ENCODE peak calls at places on chromosomes 3 and 15, in eight cellular contexts. K, T, S, L, X, J, M and W are unnamed samples. For H3K9me3, the result is how much of the 10 kb centered on the place peaks cover.

GRCh38 chr3:22969276-22969675 is 233.9 kb upstream of the UBE2E2 start:
- DNase-seq in K (no peak), S (no peak), L (no peak), X (no peak), M (no peak), T (no peak), J (no peak), W (no peak)

GRCh38 chr3:177824190-177824786 is 627.0 kb upstream of the TBL1XR1 start:
- DNase-seq in M (no peak), L (no peak), J (peak), T (peak), S (no peak), X (peak), K (peak), W (no peak)

GRCh38 chr3:57683286-57683685 is 9.6 kb downstream of the DENND6A start:
- DNase-seq in T (no peak), X (no peak), K (no peak), L (no peak), M (no peak), S (no peak), J (no peak), W (no peak)

GRCh38 chr3:38354588-38355344 is 8.2 kb downstream of the XYLB start:
- DNase-seq in T (peak), L (no peak), S (no peak), X (no peak), J (no peak), K (no peak), M (no peak), W (no peak)

GRCh38 chr3:3200632-3201212 is 21.2 kb upstream of the CRBN start:
- DNase-seq in M (no peak), T (peak), L (peak), X (no peak), K (peak), J (no peak), S (peak), W (no peak)

GRCh38 chr3:126530171-126531050 is 6.5 kb downstream of the CHST13 start:
- DNase-seq in T (peak), S (no peak), X (peak), J (no peak), M (peak), K (peak), L (no peak), W (no peak)

GRCh38 chr3:158167737-158168469 is 58.0 kb downstream of the RSRC1 start:
- DNase-seq in X (no peak), T (no peak), S (no peak), J (no peak), L (no peak), K (no peak), M (no peak), W (no peak)

GRCh38 chr15:48965972-48966371 is 2.3 kb upstream of the SHC4 start:
- DNase-seq in J (no peak), M (no peak), L (no peak), T (no peak), S (no peak), X (no peak), K (no peak), W (no peak)

GRCh38 chr15:23038741-23039150 is 623 bp downstream of the TUBGCP5 start:
- DNase-seq in L (no peak), J (no peak), M (no peak), K (peak), S (no peak), T (no peak), X (no peak), W (no peak)

GRCh38 chr15:40536501-40536900 is 28.3 kb downstream of the CCDC32 start:
- DNase-seq in J (no peak), X (no peak), K (peak), T (no peak), S (no peak), L (no peak), M (no peak), W (no peak)

GRCh38 chr15:48282186-48282585 is 49.0 kb upstream of the DUT start:
- DNase-seq in J (no peak), M (no peak), T (no peak), K (peak), L (no peak), S (no peak), X (no peak), W (no peak)

GRCh38 chr15:100601158-100601557 is 826 bp downstream of the LINS1 start:
- DNase-seq in X (peak), L (peak), K (peak), S (no peak), M (no peak), J (no peak), T (no peak), W (peak)

GRCh38 chr3:185153170-185153733 is 392 bp upstream of the C3orf70 start:
- DNase-seq in J (no peak), L (no peak), X (no peak), T (no peak), S (peak), M (no peak), K (no peak), W (no peak)

GRCh38 chr3:189534546-189534945 is 96.6 kb upstream of the TP63 start:
- DNase-seq in X (no peak), S (no peak), L (no peak), M (no peak), T (no peak), J (no peak), K (no peak), W (no peak)

GRCh38 chr3:157077565-157077991 is 82.4 kb downstream of the CCNL1 start:
- DNase-seq in L (no peak), T (peak), M (no peak), X (no peak), K (peak), S (peak), J (no peak), W (no peak)

GRCh38 chr3:87173071-87173470 is 54.0 kb upstream of the CHMP2B start:
- DNase-seq in T (no peak), X (no peak), M (no peak), L (no peak), S (no peak), J (no peak), K (no peak), W (no peak)

GRCh38 chr3:69197922-69198540 is 75.6 kb upstream of the LMOD3 start:
- DNase-seq in L (peak), X (no peak), K (no peak), S (no peak), J (no peak), T (no peak), M (no peak), W (peak)

GRCh38 chr3:125606291-125606690 is 11.0 kb upstream of the OSBPL11 start:
- DNase-seq in X (no peak), L (no peak), J (no peak), K (no peak), S (no peak), M (no peak), T (no peak), W (no peak)

GRCh38 chr15:89417206-89417725 is 79.1 kb downstream of the RHCG start:
- DNase-seq in X (peak), J (no peak), L (no peak), T (no peak), S (no peak), K (no peak), M (no peak), W (no peak)

GRCh38 chr3:37217098-37217849 is 42.9 kb upstream of the LRRFIP2 start:
- DNase-seq in L (peak), S (no peak), M (no peak), J (no peak), K (no peak), T (no peak), X (no peak), W (peak)

GRCh38 chr3:115931581-115931980 is 308.3 kb downstream of the GAP43 start:
- DNase-seq in K (no peak), X (no peak), M (no peak), L (no peak), J (no peak), T (no peak), S (no peak), W (no peak)

GRCh38 chr3:188578579-188579363 is 424.8 kb downstream of the LPP start:
- DNase-seq in J (peak), M (peak), X (no peak), S (no peak), L (no peak), K (peak), T (no peak), W (no peak)

GRCh38 chr3:57545636-57546268 is 1.6 kb upstream of the DNAH12 start:
- DNase-seq in T (no peak), X (no peak), K (peak), L (no peak), J (no peak), S (no peak), M (no peak), W (no peak)

GRCh38 chr3:51953445-51953844 is 1.7 kb upstream of the GPR62 start:
- DNase-seq in X (no peak), J (no peak), L (no peak), T (no peak), M (peak), S (no peak), K (no peak), W (no peak)

GRCh38 chr3:137958635-137959034 is 51.3 kb upstream of the CLDN18 start:
- DNase-seq in M (no peak), L (no peak), J (no peak), X (no peak), S (no peak), T (no peak), K (no peak), W (no peak)

GRCh38 chr15:92832992-92833438 is 67.1 kb upstream of the CHD2 start:
- DNase-seq in K (no peak), X (no peak), L (no peak), M (no peak), S (no peak), T (no peak), J (no peak), W (no peak)

GRCh38 chr3:194618858-194619608 is 14.2 kb downstream of the TMEM44 start:
- DNase-seq in L (no peak), T (no peak), M (no peak), X (no peak), S (no peak), K (no peak), J (no peak), W (no peak)

GRCh38 chr3:48084929-48085328 is 68.7 kb upstream of the MAP4 start:
- DNase-seq in K (no peak), J (no peak), M (no peak), T (no peak), X (no peak), L (no peak), S (no peak), W (no peak)

GRCh38 chr3:81989773-81990172 is 228.3 kb upstream of the GBE1 start:
- DNase-seq in M (no peak), J (no peak), L (no peak), S (no peak), T (no peak), X (no peak), K (no peak), W (no peak)

GRCh38 chr3:121883507-121883906 is 10.7 kb upstream of the SLC15A2 start:
- DNase-seq in T (no peak), K (no peak), M (no peak), X (no peak), J (no peak), S (no peak), L (no peak), W (no peak)
- TF ChIP-seq CTCF in T (no peak), K (no peak), M (no peak), X (peak), J (peak), S (peak), L (peak), W (no peak)

DNA sequence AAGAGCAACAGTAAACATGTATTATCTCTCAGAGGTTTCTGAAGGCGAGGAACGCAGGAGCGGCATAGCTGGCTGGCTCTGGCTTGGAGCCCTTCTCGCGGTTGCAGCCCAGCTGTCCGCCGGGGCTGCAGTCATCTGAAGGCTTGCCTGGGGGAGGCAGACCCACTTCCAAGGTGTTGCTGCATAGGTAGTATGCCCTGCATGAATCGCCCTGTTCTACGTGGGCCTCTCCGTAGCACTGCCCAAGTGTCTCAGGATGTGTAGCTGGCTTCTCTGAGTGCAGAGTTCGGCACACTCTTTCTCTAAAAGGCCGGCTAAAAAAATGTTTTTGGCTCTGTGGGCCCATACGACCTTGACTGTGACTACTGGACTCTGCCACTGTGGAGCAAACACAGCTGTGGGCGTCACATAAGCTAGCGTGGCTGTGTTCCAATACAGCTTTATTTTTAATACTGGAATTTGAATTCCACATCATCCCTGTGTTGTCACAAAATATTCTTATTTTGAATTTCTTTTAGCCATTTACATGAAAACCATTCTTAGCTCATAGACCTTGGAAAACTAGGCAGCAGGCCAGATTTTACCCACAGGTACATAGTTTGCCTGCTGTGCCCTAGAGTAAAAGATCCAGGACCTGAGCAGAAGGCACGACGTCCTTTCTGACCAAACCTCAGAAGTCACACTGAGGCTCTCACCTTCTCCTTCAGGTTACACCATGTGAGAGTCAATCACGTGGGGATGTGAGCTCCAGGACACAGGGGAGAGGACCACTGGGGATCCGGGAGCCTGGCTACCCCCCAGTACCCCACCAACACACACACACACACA is 55.9 kb downstream of the PGPEP1L start:
- DNase-seq in X (no peak), M (no peak), L (no peak), J (no peak), K (peak), T (peak), S (no peak), W (no peak)
- H3K27ac ChIP-seq in X (peak), M (peak), L (no peak), J (peak), K (no peak), T (peak), S (no peak), W (no peak)

DNA sequence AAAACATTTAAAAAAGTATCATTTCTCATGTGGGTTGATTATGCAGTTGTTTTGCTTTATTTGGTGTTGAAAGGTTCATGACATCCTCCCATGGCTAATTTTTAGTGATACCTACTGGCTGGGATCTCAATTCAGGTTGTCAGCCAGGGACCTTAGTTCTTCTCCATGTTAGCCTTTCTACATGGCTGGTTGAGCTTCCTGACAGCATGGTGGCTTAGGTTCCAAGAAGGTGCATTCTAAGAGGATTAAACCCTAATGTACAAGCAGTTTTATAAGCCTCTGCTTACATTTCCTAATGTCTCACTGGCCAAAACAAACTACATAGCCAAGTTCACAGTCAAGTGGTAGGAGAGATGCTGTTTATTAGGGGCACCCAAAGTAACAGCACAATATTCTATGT is 9.4 kb upstream of the TM6SF1 start:
- DNase-seq in T (no peak), K (no peak), J (no peak), L (no peak), S (no peak), M (no peak), X (no peak), W (no peak)
- H3K9me3 ChIP-seq in T (under half), K (under half), J (under half), L (under half), S (under half), M (under half), X (under half), W (under half)

GRCh38 chr15:80846416-80846815 is 67.2 kb downstream of the CEMIP start:
- DNase-seq in L (no peak), S (no peak), J (no peak), X (no peak), T (no peak), M (no peak), K (no peak), W (no peak)
- TF ChIP-seq CTCF in L (no peak), S (no peak), J (no peak), X (no peak), T (no peak), M (no peak), K (no peak), W (no peak)

DNA sequence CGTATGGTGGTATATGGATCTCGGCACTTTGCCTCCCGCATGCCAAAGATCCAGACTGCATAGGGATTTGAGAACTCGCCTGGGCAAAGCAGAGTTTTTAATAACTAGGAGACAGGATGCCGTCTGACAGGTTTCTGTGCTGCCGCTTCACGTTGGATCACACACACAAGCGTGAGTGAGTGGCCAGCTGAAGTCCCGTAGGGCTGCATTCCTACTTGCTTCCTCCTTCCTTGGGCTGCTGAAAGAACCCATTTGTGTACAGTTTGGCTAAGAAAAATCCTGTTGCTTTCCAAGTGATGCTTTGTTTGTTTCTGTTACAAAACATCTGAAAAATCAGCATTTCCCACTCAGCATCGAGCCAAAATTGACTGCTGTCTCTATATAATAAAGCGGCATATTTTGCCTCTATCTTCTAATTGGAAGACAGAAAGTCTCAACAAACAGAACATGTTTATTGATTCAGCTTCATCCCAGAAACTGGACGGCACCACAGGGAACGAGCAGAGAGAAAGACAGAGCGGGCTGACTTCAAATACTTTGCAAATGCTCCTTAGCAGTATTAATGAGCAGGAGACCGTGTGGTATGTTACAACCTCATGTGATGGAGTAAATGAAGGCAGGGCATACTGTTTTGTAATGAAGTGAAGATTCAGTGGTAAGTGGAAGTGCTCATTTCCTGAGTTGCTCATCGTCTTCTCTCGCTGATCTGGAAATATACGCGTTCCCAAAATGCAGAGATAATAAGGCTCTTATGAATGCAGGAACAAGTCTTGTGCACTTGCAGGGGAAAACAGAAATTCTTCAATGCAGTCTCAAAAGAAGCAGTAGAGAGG is 604.5 kb upstream of the CFAP20DC start:
- DNase-seq in M (no peak), J (no peak), L (no peak), S (no peak), K (no peak), X (peak), T (no peak), W (no peak)
- H3K27ac ChIP-seq in M (peak), J (no peak), L (no peak), S (no peak), K (no peak), X (peak), T (no peak), W (no peak)

GRCh38 chr3:42975456-42975855 is 3.7 kb upstream of the GASK1A start:
- DNase-seq in J (no peak), M (no peak), K (no peak), X (no peak), T (no peak), L (no peak), S (no peak), W (no peak)
- H3K9me3 ChIP-seq in J (under half), M (under half), K (under half), X (under half), T (under half), L (under half), S (under half), W (under half)

GRCh38 chr3:15153103-15153502 is 52.9 kb upstream of the CAPN7 start:
- DNase-seq in K (no peak), M (no peak), L (no peak), T (no peak), S (no peak), X (no peak), J (no peak), W (no peak)

GRCh38 chr3:15151166-15151565 is 52.2 kb upstream of the RBSN start:
- DNase-seq in M (no peak), L (no peak), T (no peak), X (no peak), J (no peak), S (no peak), K (no peak), W (no peak)

GRCh38 chr3:15154326-15154725 is 51.7 kb upstream of the CAPN7 start:
- DNase-seq in J (no peak), K (no peak), S (no peak), M (no peak), L (no peak), X (no peak), T (no peak), W (no peak)

GRCh38 chr3:15152166-15152565 is 53.2 kb upstream of the RBSN start:
- DNase-seq in K (no peak), S (no peak), X (no peak), T (no peak), J (no peak), L (no peak), M (no peak), W (no peak)

GRCh38 chr3:15148614-15149013 is 49.7 kb upstream of the RBSN start:
- DNase-seq in T (no peak), L (no peak), M (no peak), K (peak), S (peak), X (no peak), J (no peak), W (no peak)
- TF ChIP-seq CTCF in T (no peak), L (no peak), M (no peak), K (no peak), S (peak), X (no peak), J (no peak), W (no peak)